ENCODE peak calls at places on chromosome 7, in five cellular contexts. Q, M, I, G and C are unnamed samples.

GRCh38 chr7:44473295-44473694 is 17.2 kb downstream of the NUDCD3 start:
- DNase-seq in M (no peak), G (peak; percentile 29), I (no peak), Q (peak; percentile 45), C (peak; percentile 43)

GRCh38 chr7:40015790-40016296 is 65.8 kb downstream of the CDK13 start:
- DNase-seq in G (no peak), I (no peak), Q (peak; percentile 35), M (peak; percentile 66), C (peak; percentile 48)

GRCh38 chr7:24492576-24492975 is 80.7 kb upstream of the PALS2 start:
- DNase-seq in Q (no peak), I (no peak), M (no peak), G (no peak), C (no peak)

GRCh38 chr7:116863168-116863670 is 832 bp downstream of the CAPZA2 start:
- DNase-seq in Q (peak; percentile 21), G (peak; percentile 54), M (peak; percentile 44), I (no peak), C (no peak)

GRCh38 chr7:41847641-41848040 is 144.8 kb upstream of the INHBA start:
- DNase-seq in I (no peak), Q (no peak), M (no peak), G (no peak), C (no peak)

GRCh38 chr7:123824754-123825067 is 20.3 kb upstream of the HYAL4 start:
- DNase-seq in G (no peak), I (no peak), M (no peak), Q (no peak), C (no peak)

GRCh38 chr7:101814996-101815825 is 2.2 kb upstream of the CUX1 start:
- DNase-seq in Q (peak; percentile 21), G (peak; percentile 81), I (peak; percentile 62), M (peak; percentile 25), C (peak; percentile 40)

GRCh38 chr7:11130012-11130411 is 156.3 kb downstream of the PHF14 start:
- DNase-seq in G (no peak), I (no peak), M (peak; percentile 82), Q (peak; percentile 95), C (no peak)

GRCh38 chr7:24828871-24829661 is 71.8 kb upstream of the GSDME start:
- DNase-seq in M (no peak), G (peak; percentile 54), I (no peak), Q (no peak), C (no peak)

GRCh38 chr7:128247640-128248194 is 6.6 kb downstream of the LEP start:
- DNase-seq in G (peak; percentile 68), I (no peak), Q (peak; percentile 35), M (peak; percentile 31), C (peak; percentile 66)

GRCh38 chr7:66847879-66848810 is 72.9 kb upstream of the TMEM248 start:
- DNase-seq in I (peak; percentile 55), M (peak; percentile 78), Q (peak; percentile 91), G (no peak), C (peak; percentile 84)

GRCh38 chr7:50164552-50165220 is 71.6 kb upstream of the ZPBP start:
- DNase-seq in I (no peak), Q (no peak), G (no peak), M (no peak), C (no peak)

GRCh38 chr7:116171094-116171493 is 39.2 kb upstream of the TES start:
- DNase-seq in I (no peak), M (no peak), G (no peak), Q (no peak), C (no peak)

GRCh38 chr7:22061781-22062180 is 116.1 kb upstream of the CDCA7L start:
- DNase-seq in M (no peak), Q (no peak), I (no peak), G (no peak), C (peak; percentile 17)

GRCh38 chr7:107879400-107880035 is 11.5 kb upstream of the DLD start:
- DNase-seq in I (no peak), M (peak; percentile 68), Q (peak; percentile 69), G (peak; percentile 78), C (peak; percentile 79)

GRCh38 chr7:123682690-123683089 is 27.0 kb downstream of the LMOD2 start:
- DNase-seq in I (no peak), Q (peak; percentile 77), M (peak; percentile 74), G (peak; percentile 70), C (peak; percentile 73)

GRCh38 chr7:29588900-29589696 is 25.5 kb downstream of the PRR15 start:
- DNase-seq in M (peak; percentile 51), Q (peak; percentile 22), I (peak; percentile 66), G (peak; percentile 71), C (peak; percentile 52)

GRCh38 chr7:45001138-45001694 is 1.2 kb downstream of the CCM2 start:
- DNase-seq in G (peak; percentile 85), I (peak; percentile 44), M (peak; percentile 11), Q (no peak), C (peak; percentile 49)

GRCh38 chr7:47008461-47008860 is 573.5 kb downstream of the TNS3 start:
- DNase-seq in I (no peak), M (no peak), Q (peak; percentile 3), G (no peak), C (peak; percentile 43)

GRCh38 chr7:80410081-80410480 is 101.8 kb downstream of the GNAT3 start:
- DNase-seq in M (no peak), I (no peak), Q (peak; percentile 71), G (no peak), C (peak; percentile 72)

GRCh38 chr7:73904219-73905136 is 43.5 kb downstream of the TMEM270 start:
- DNase-seq in Q (no peak), M (peak; percentile 32), G (no peak), I (peak; percentile 20), C (peak; percentile 89)

GRCh38 chr7:103879411-103879810 is 110.0 kb downstream of the RELN start:
- DNase-seq in M (no peak), Q (no peak), G (no peak), I (no peak), C (no peak)

GRCh38 chr7:137985253-137985896 is 16.5 kb downstream of the CREB3L2 start:
- DNase-seq in G (no peak), M (peak; percentile 55), I (no peak), Q (peak; percentile 52), C (no peak)

GRCh38 chr7:26861050-26861449 is 3.3 kb downstream of the SKAP2 start:
- DNase-seq in M (no peak), Q (no peak), I (no peak), G (no peak), C (no peak)

GRCh38 chr7:26862806-26863205 is 1.6 kb downstream of the SKAP2 start:
- DNase-seq in I (no peak), Q (no peak), G (no peak), M (peak; percentile 23), C (no peak)

GRCh38 chr7:26863504-26864308 is 684 bp downstream of the SKAP2 start:
- DNase-seq in Q (peak; percentile 52), I (no peak), M (peak; percentile 65), G (peak; percentile 59), C (peak; percentile 52)

GRCh38 chr7:26865094-26865388 is 651 bp upstream of the SKAP2 start:
- DNase-seq in M (no peak), I (no peak), G (no peak), Q (no peak), C (peak; percentile 88)

DNA sequence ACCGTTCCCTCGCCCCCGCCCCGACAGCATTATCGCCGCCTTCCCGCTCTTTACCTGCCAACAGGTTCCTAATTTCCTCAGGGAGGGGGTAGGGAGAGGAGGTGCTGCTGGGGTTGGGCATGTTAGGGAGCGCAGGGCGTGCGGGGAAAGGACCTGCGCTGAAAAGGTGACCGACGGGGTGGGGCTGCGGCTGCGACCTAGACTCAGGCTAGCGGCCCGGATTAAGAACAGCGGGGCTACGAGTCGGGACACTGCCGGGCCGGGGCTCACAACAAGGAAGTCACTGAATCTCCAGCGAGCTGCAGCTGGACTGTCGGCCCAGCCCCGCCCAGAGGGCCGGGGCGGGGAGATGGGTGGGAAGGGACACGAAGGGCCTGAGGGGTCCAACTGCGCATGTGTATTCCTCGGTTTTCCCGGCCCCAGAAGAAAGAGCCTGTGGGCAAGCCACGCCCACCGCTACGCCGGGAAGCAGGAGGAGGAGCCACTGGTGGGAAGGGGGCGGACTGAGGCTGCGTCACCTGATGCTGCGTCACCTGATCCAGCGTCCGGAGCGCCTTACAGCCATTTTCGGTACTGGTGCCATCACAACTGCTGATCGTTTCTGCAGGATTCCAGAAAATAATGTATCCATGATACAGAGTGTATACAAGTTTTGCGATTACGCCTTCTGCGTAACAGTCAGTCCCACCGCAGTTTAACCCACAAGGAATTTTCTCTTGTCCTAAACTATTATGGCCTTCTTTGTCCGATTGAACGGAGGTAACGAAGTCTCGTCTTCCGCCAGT is at the start of gene SKAP2:
- DNase-seq in Q (peak; percentile 99), I (peak; percentile 99), M (peak; percentile 99), G (peak; percentile 98), C (peak; percentile 99)
- H3K9ac ChIP-seq in Q (peak within 1 kb of the TSS; percentile 82), I (peak within 1 kb of the TSS; percentile 83), M (peak within 1 kb of the TSS; percentile 79), G (peak within 1 kb of the TSS; percentile 78), C (peak within 1 kb of the TSS; percentile 91)

GRCh38 chr7:30656006-30656575 is 26.2 kb downstream of the CRHR2 start:
- DNase-seq in Q (no peak), I (no peak), M (no peak), G (no peak), C (no peak)
- H3K9ac ChIP-seq in Q (no peak overlapping the region), I (no peak overlapping the region), M (no peak overlapping the region), G (no peak overlapping the region), C (no peak overlapping the region)

GRCh38 chr7:100171087-100171681 is 2.8 kb upstream of the GAL3ST4 start:
- DNase-seq in I (peak; percentile 80), G (no peak), Q (no peak), M (no peak), C (peak; percentile 33)

GRCh38 chr7:100173806-100174495 is 3.2 kb downstream of the GPC2 start:
- DNase-seq in Q (no peak), G (no peak), M (no peak), I (no peak), C (no peak)

GRCh38 chr7:100169147-100169850 is 882 bp upstream of the GAL3ST4 start:
- DNase-seq in I (no peak), Q (no peak), M (no peak), G (no peak), C (no peak)

GRCh38 chr7:100170111-100170897 is 1.9 kb upstream of the GAL3ST4 start:
- DNase-seq in G (no peak), Q (no peak), M (no peak), I (no peak), C (no peak)

DNA sequence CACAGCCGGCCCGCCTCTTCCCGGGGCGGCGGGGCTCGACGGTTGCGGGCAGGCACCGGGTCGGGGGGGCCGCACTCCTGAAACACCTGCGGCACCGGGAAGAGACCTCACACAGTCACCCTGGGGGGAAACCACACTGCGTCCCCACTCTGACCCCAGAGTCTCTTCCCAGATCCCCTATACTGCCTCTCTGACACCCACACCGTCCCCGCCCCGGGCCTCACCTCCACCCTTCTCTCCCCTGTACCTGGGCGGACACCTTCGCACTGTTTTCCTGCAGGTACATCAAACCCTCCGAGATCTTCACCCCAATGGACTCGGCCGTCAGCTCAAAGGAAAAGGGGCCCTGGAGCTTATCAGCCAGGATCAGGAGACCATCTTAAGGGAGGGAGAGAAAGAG is 3.4 kb upstream of the GAL3ST4 start:
- DNase-seq in G (no peak), M (no peak), I (no peak), Q (no peak), C (no peak)
- H3K9ac ChIP-seq in G (no peak overlapping the region), M (no peak overlapping the region), I (no peak overlapping the region), Q (no peak overlapping the region), C (no peak overlapping the region)

GRCh38 chr7:157521752-157522151 is 184.9 kb downstream of the DNAJB6 start:
- DNase-seq in G (no peak), Q (no peak), I (peak; percentile 16), M (no peak), C (no peak)

GRCh38 chr7:157519798-157520244 is 183.0 kb downstream of the DNAJB6 start:
- DNase-seq in Q (no peak), M (no peak), G (no peak), I (no peak), C (no peak)

GRCh38 chr7:157521061-157521731 is 184.4 kb downstream of the DNAJB6 start:
- DNase-seq in G (no peak), Q (no peak), M (no peak), I (peak; percentile 24), C (no peak)

GRCh38 chr7:157519246-157519645 is 182.4 kb downstream of the DNAJB6 start:
- DNase-seq in I (no peak), Q (no peak), G (no peak), M (no peak), C (no peak)

GRCh38 chr7:157520249-157520648 is 183.4 kb downstream of the DNAJB6 start:
- DNase-seq in Q (no peak), I (peak; percentile 17), M (no peak), G (no peak), C (no peak)
- H3K9ac ChIP-seq in Q (no peak overlapping the region), I (no peak overlapping the region), M (no peak overlapping the region), G (no peak overlapping the region), C (no peak overlapping the region)